ENCODE peak calls at places on chromosomes 16 and 17, in eight cellular contexts. U is heart left ventricle, A is SK-N-SH, E is SJCRH30, M is substantia nigra, C is vagina, B is upper lobe of right lung, Q is psoas muscle. Z is an unnamed sample.

GRCh38 chr16:1592446-1592845 is 19.4 kb downstream of the IFT140 start:
- DNase-seq in A (no peak), U (no peak), E (peak), M (no peak), Q (no peak), C (no peak), B (no peak), Z (no peak)

GRCh38 chr16:79768594-79768993 is 168.1 kb upstream of the MAF start:
- DNase-seq in A (no peak), E (no peak), B (no peak), C (no peak), Q (no peak), U (no peak), M (no peak), Z (no peak)

GRCh38 chr17:59572301-59572924 is 7.0 kb downstream of the DHX40 start:
- DNase-seq in C (no peak), A (no peak), M (no peak), Q (no peak), B (no peak), E (no peak), U (no peak), Z (no peak)

GRCh38 chr16:78684655-78685400 is 585.4 kb downstream of the WWOX start:
- DNase-seq in C (peak), U (peak), Q (peak), B (no peak), E (no peak), M (no peak), A (no peak), Z (no peak)

GRCh38 chr17:74011963-74012362 is 191.5 kb upstream of the RPL38 start:
- DNase-seq in M (no peak), Q (no peak), C (no peak), A (peak), E (peak), U (no peak), B (no peak), Z (no peak)

GRCh38 chr16:3642397-3643094 is 11.9 kb upstream of the DNASE1 start:
- DNase-seq in A (peak), U (no peak), C (peak), M (no peak), B (peak), Q (peak), E (no peak), Z (no peak)

GRCh38 chr17:41377546-41377945 is 4.6 kb downstream of the KRT34 start:
- DNase-seq in C (no peak), U (no peak), Q (no peak), M (no peak), A (no peak), B (no peak), E (no peak), Z (no peak)

GRCh38 chr16:57009641-57010170 is 20.3 kb downstream of the NLRC5 start:
- DNase-seq in C (no peak), M (no peak), Q (no peak), E (no peak), A (no peak), U (no peak), B (no peak), Z (no peak)

GRCh38 chr17:2214047-2214717 is 89.4 kb downstream of the SMG6 start:
- DNase-seq in C (no peak), Q (peak), U (peak), M (no peak), B (peak), A (no peak), E (no peak), Z (no peak)

GRCh38 chr16:24688359-24688758 is 41.1 kb upstream of the TNRC6A start:
- DNase-seq in E (no peak), A (no peak), B (no peak), M (no peak), U (no peak), Q (no peak), C (no peak), Z (no peak)

GRCh38 chr16:83717814-83718213 is 90.0 kb upstream of the HSBP1 start:
- DNase-seq in U (no peak), M (no peak), Q (no peak), C (no peak), A (no peak), B (no peak), E (peak), Z (no peak)

GRCh38 chr16:54282923-54283734 is 3.5 kb downstream of the IRX3 start:
- DNase-seq in Q (no peak), A (no peak), U (peak), C (no peak), M (no peak), E (no peak), B (no peak), Z (peak)
- H3K27ac ChIP-seq in Q (no peak), A (no peak), U (no peak), C (no peak), M (no peak), E (no peak), B (peak), Z (no peak)

GRCh38 chr17:17836250-17836817 is 452 bp downstream of the SREBF1 start:
- DNase-seq in C (no peak), M (peak), Q (peak), E (peak), U (peak), A (peak), B (peak), Z (peak)
- H3K27ac ChIP-seq in C (peak), M (peak), Q (peak), E (peak), U (peak), A (peak), B (peak), Z (peak)

GRCh38 chr17:80826346-80826954 is 165.2 kb upstream of the CHMP6 start:
- DNase-seq in E (no peak), C (no peak), U (no peak), Q (no peak), B (peak), M (no peak), A (no peak), Z (no peak)

GRCh38 chr17:80822700-80823410 is 168.8 kb upstream of the CHMP6 start:
- DNase-seq in M (no peak), B (peak), E (no peak), U (no peak), Q (no peak), C (no peak), A (no peak), Z (no peak)

GRCh38 chr17:80825471-80826345 is 165.9 kb upstream of the CHMP6 start:
- DNase-seq in B (peak), A (no peak), E (no peak), C (no peak), U (no peak), M (no peak), Q (no peak), Z (no peak)

GRCh38 chr17:80826955-80827645 is 164.5 kb upstream of the CHMP6 start:
- DNase-seq in C (no peak), E (peak), U (no peak), A (peak), Q (peak), M (no peak), B (peak), Z (no peak)

DNA sequence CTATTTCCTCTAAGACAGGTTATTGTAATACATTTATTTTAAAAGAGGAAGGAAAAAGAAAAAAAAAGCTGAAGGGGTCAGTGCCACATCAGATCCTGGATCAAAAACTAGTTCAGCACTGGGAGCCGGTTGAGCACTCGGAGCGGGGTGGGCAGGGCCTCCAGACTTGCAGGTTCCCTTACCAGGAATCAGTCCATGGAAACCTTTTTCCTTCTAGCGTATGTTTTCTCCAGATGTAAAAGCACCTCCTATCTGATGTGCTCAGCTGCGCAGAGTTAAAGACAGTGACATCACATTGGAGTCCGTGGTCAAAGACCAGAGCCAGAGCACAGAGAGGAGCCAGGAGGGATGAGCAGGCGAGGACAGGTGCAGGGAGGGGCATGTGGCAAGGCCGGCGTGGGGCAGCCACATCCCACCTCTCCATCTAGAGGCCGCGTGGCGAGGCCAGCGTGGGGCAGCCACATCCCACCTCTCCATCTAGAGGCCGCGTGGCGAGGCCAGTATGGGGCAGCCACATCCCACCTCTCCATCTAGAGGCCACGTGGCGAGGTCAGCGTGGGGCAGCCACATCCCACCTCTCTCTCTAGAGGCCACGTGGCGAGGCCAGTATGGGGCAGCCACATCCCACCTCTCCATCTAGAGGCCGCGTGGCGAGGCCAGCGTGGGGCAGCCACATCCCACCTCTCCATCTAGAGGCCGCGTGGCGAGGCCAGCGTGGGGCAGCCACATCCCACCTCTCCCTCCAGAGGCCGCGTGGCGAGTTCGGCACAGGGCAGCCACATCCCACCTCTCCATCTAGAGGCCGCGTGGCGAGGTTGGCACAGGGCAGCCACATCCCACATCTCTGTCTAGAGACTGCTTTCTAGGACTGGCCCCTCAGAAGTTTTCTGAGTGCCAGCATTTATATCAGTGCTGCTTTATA is 166.8 kb upstream of the CHMP6 start:
- DNase-seq in A (no peak), U (no peak), Q (no peak), E (no peak), M (no peak), C (no peak), B (peak), Z (no peak)
- H3K27ac ChIP-seq in A (no peak), U (no peak), Q (peak), E (no peak), M (no peak), C (no peak), B (no peak), Z (no peak)

GRCh38 chr16:26688105-26688504 is 378.6 kb upstream of the C16orf82 start:
- DNase-seq in A (no peak), M (peak), B (no peak), E (no peak), U (no peak), C (no peak), Q (no peak), Z (no peak)

GRCh38 chr16:26688699-26689098 is 378.0 kb upstream of the C16orf82 start:
- DNase-seq in M (no peak), E (no peak), A (no peak), Q (no peak), U (no peak), C (no peak), B (no peak), Z (no peak)
- H3K27ac ChIP-seq in M (peak), E (no peak), A (no peak), Q (no peak), U (no peak), C (no peak), B (no peak), Z (no peak)

GRCh38 chr16:15808071-15808470 is 48.8 kb downstream of the MYH11 start:
- DNase-seq in U (no peak), M (no peak), E (no peak), A (no peak), Q (no peak), B (no peak), C (no peak), Z (no peak)

GRCh38 chr16:15798671-15799070 is 58.2 kb downstream of the MYH11 start:
- DNase-seq in U (no peak), A (no peak), M (no peak), E (no peak), Q (no peak), B (no peak), C (no peak), Z (no peak)

GRCh38 chr16:15807603-15808009 is 49.2 kb downstream of the MYH11 start:
- DNase-seq in E (no peak), B (no peak), C (no peak), U (peak), A (no peak), M (no peak), Q (no peak), Z (no peak)

GRCh38 chr16:15799851-15800495 is 56.9 kb downstream of the MYH11 start:
- DNase-seq in U (no peak), A (no peak), B (no peak), Q (no peak), C (no peak), E (no peak), M (no peak), Z (no peak)

GRCh38 chr16:15803608-15804007 is 53.2 kb downstream of the MYH11 start:
- DNase-seq in M (no peak), C (no peak), Q (no peak), E (no peak), B (no peak), U (no peak), A (no peak), Z (no peak)
- H3K27ac ChIP-seq in M (no peak), C (no peak), Q (no peak), E (no peak), B (no peak), U (no peak), A (no peak), Z (no peak)

DNA sequence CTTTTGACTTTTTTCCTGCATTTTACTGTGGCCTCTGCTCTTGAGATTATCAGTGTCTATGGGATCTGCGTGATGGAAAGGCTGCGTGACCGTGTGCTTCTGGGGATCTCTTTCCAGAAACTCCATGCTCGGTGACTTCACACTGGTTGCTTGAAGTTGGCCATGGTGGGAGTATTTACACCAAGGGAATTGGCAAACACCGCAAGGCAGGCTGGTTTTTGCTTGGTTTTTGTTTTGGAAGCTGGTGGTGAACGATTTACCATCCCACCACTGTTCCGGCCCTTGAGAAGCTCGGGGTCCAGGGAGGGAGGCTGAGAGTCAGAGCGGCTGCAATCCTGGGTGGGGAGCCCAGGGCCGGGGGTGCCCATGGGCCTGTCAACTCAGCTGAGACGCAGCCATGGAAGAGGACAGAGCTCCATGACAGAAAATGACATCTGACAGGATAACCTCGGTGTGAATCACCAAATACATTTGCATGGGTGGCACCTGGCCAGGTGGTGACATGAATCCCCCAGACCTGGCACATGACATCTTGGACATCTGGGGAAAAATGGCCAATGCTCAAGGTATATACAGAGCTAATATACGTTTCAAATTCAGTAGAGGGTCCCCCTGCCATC is 11.1 kb downstream of the CRISPLD2 start:
- DNase-seq in A (no peak), B (no peak), C (no peak), Q (no peak), M (no peak), E (no peak), U (no peak), Z (no peak)
- H3K27ac ChIP-seq in A (no peak), B (peak), C (peak), Q (no peak), M (no peak), E (no peak), U (no peak), Z (no peak)

GRCh38 chr16:9333515-9333914 is 242.1 kb downstream of the HAPSTR1 start:
- DNase-seq in C (no peak), B (no peak), U (no peak), A (no peak), Q (no peak), M (no peak), E (no peak), Z (no peak)

GRCh38 chr16:9331503-9331902 is 240.1 kb downstream of the HAPSTR1 start:
- DNase-seq in E (no peak), U (no peak), A (no peak), C (no peak), M (no peak), Q (no peak), B (no peak), Z (no peak)

GRCh38 chr16:9328386-9328785 is 236.9 kb downstream of the HAPSTR1 start:
- DNase-seq in U (no peak), C (no peak), A (no peak), Q (no peak), M (no peak), B (no peak), E (no peak), Z (no peak)

GRCh38 chr16:9332574-9333148 is 241.2 kb downstream of the HAPSTR1 start:
- DNase-seq in Q (no peak), C (no peak), M (no peak), B (no peak), E (no peak), U (no peak), A (no peak), Z (no peak)

DNA sequence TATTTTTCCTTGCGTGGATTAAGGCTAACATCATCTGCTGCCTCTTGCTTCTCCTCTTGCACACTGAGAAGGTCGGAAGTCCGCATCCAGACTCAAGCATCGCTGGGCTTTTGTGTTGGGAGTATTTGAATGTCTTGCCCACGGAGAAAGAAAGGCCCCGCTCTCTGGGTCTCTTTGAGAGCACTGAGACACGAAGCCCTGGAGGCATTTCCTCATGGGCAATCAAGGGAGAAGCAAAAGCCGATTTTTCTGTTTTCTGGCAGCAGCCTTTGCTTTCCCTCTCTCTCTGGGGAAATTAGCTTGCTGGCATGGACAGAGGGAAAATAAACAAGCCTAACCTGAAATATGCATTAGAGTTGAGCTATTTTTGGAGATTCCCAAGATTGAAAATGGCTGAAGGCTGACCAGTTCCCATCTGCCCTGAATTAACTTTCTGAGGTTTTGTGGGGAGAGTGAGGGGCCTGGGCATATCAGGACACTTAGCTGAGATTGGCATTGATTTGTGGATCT is 238.6 kb downstream of the HAPSTR1 start:
- DNase-seq in C (no peak), E (no peak), M (no peak), A (no peak), U (no peak), Q (no peak), B (no peak), Z (no peak)
- H3K27ac ChIP-seq in C (no peak), E (no peak), M (no peak), A (no peak), U (no peak), Q (no peak), B (no peak), Z (no peak)

DNA sequence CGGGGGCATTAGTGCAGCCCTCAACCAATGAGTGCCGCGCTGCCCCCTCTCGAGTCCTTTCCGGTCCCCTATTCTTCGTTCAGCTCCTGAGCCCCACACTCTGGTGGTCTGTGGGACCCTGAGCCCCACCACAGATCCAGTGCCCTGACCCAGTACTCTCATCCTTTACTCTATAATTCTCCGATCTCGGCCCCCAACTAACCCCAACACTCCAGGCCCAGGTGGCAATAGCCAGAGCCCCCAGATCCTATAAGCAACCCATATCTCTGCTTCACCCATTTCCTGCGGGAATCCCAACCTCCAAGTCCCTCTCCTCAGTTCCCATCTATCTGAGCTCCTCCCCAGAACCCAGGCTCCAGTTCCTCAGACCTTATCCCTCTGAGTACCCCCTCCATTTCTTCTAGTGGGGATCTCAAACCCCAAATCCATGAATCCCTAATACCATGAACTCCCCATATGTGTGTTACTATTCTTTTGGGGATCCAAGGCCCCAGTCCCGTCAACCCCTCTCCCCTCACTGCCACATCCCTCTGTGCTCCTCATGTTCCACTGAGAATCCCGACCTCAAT is 1.0 kb upstream of the TBC1D10B start:
- DNase-seq in Q (no peak), A (no peak), C (no peak), E (no peak), M (no peak), U (no peak), B (no peak), Z (no peak)
- H3K27ac ChIP-seq in Q (peak), A (peak), C (peak), E (peak), M (peak), U (peak), B (peak), Z (peak)